ENCODE peak calls at places on chromosomes 11 and 22, in four cellular contexts. Y is suprapubic skin, S is ascending aorta, E is brain microvascular endothelial cell. L is an unnamed sample. For H3K27me3, the result is how much of the 10 kb centered on the place peaks cover.

GRCh38 chr11:64878223-64878493 is 263 bp downstream of the EHD1 start:
- DNase-seq in S (peak), E (peak), Y (no peak), L (no peak)

GRCh38 chr11:32343325-32344008 is 91.9 kb downstream of the WT1 start:
- DNase-seq in Y (no peak), S (no peak), E (no peak), L (no peak)

GRCh38 chr11:18203723-18204122 is 31.1 kb downstream of the MRGPRX4 start:
- DNase-seq in E (peak), Y (no peak), S (no peak), L (peak)

GRCh38 chr11:111632798-111633197 is 30.5 kb downstream of the SIK2 start:
- DNase-seq in S (no peak), Y (no peak), E (no peak), L (no peak)

GRCh38 chr11:8098879-8099278 is 17.9 kb downstream of the TUB start:
- DNase-seq in Y (peak), E (peak), S (no peak), L (no peak)

GRCh38 chr11:84594602-84595001 is 1032.5 kb downstream of the DLG2 start:
- DNase-seq in E (no peak), Y (no peak), S (no peak), L (no peak)

GRCh38 chr11:109036011-109036410 is 371.1 kb downstream of the DDX10 start:
- DNase-seq in E (no peak), S (no peak), Y (no peak), L (no peak)

GRCh38 chr11:420054-420910 is 5.5 kb upstream of the SIGIRR start:
- DNase-seq in Y (no peak), E (no peak), S (no peak), L (no peak)

GRCh38 chr22:20033045-20033706 is 12.3 kb downstream of the TANGO2 start:
- DNase-seq in E (no peak), Y (no peak), S (no peak), L (no peak)

GRCh38 chr11:105466582-105467228 is 143.2 kb upstream of the GRIA4 start:
- DNase-seq in E (peak), S (no peak), Y (no peak), L (peak)

GRCh38 chr11:120169981-120170698 is 32.2 kb upstream of the TRIM29 start:
- DNase-seq in E (no peak), Y (no peak), S (no peak), L (no peak)
- H3K27me3 ChIP-seq in E (under half), Y (under half), S (under half), L (half or more)

GRCh38 chr22:50182176-50183081 is 3.3 kb upstream of the TRABD start:
- DNase-seq in S (no peak), Y (no peak), E (no peak), L (no peak)

GRCh38 chr22:50184004-50184461 is 1.7 kb upstream of the TRABD start:
- DNase-seq in S (peak), Y (no peak), E (no peak), L (peak)

GRCh38 chr22:50185384-50186087 is at the start of gene TRABD:
- DNase-seq in Y (peak), E (peak), S (peak), L (peak)

GRCh38 chr22:50184541-50185383 is 951 bp upstream of the TRABD start:
- DNase-seq in E (no peak), Y (no peak), S (no peak), L (no peak)

GRCh38 chr22:50183141-50183971 is 2.4 kb upstream of the TRABD start:
- DNase-seq in E (no peak), S (no peak), Y (no peak), L (no peak)
- H3K27ac ChIP-seq in E (no peak), S (no peak), Y (no peak), L (no peak)

GRCh38 chr22:37634505-37635002 is 4.9 kb upstream of the SH3BP1 start:
- DNase-seq in S (no peak), E (no peak), Y (no peak), L (no peak)
- H3K4me3 ChIP-seq in S (peak), E (no peak), Y (peak), L (no peak)

GRCh38 chr22:36658900-36659299 is 44.7 kb downstream of the CACNG2 start:
- DNase-seq in Y (no peak), E (no peak), S (no peak), L (no peak)

GRCh38 chr22:36653316-36653715 is 50.2 kb downstream of the CACNG2 start:
- DNase-seq in E (no peak), Y (no peak), S (no peak), L (no peak)
- H3K27me3 ChIP-seq in E (under half), Y (under half), S (under half), L (under half)

GRCh38 chr22:28484662-28485061 is 195.0 kb downstream of the TTC28 start:
- DNase-seq in E (no peak), Y (no peak), S (no peak), L (no peak)
- H3K27ac ChIP-seq in E (no peak), Y (no peak), S (no peak), L (no peak)

GRCh38 chr11:2139118-2139490 is at the start of gene IGF2:
- DNase-seq in S (no peak), Y (no peak), E (no peak), L (peak)
- H3K4me3 ChIP-seq in S (peak), Y (peak), E (peak), L (peak)

GRCh38 chr11:30351061-30351460 is 28.2 kb downstream of the ARL14EP start:
- DNase-seq in E (no peak), Y (no peak), S (no peak), L (no peak)
- H3K27me3 ChIP-seq in E (under half), Y (under half), S (under half), L (under half)

DNA sequence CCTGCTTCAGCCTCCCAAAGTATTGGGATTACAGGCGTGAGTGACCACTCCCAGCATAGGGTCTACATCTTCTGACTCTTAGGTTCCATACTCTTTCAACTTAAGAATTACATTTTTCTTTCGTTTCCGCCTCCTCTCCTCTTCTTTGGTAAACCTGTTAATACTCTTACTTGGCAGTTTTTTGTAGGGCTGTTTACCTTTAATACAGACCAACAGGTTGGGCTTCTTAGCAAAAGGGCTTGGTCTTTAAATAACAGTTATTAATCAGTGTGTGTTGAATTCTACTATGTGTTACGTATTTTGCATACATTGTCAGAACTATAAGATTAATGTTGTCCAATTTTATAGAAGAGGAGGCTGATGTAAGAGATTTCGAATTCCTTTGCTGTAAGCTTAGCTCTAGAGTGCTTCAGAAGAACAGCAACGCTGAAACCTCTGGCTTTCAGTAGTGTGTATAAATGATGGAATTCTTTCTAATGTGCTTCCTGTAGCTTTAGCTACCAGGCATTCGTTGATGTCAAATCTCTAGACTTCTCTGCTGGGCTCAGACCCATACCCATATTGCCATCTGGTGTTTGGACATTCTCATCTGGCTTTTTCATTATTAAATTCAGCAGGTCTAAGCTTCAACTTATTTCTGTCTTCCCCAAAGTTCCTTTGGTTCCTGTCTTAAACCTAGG is 3.1 kb downstream of the FDX1 start:
- DNase-seq in S (no peak), E (no peak), Y (no peak), L (peak)
- H3K27ac ChIP-seq in S (no peak), E (peak), Y (no peak), L (no peak)

GRCh38 chr11:3230636-3231549 is 1.3 kb downstream of the MRGPRE start:
- DNase-seq in E (no peak), S (no peak), Y (no peak), L (no peak)

GRCh38 chr11:3231550-3231850 is 717 bp downstream of the MRGPRE start:
- DNase-seq in Y (no peak), S (no peak), E (no peak), L (no peak)

GRCh38 chr11:3229673-3230630 is 2.3 kb downstream of the MRGPRE start:
- DNase-seq in S (no peak), Y (no peak), E (no peak), L (no peak)

GRCh38 chr11:3232956-3233355 is 739 bp upstream of the MRGPRE start:
- DNase-seq in E (no peak), Y (no peak), S (no peak), L (no peak)

GRCh38 chr11:3231851-3232744 is at the start of gene MRGPRE:
- DNase-seq in E (no peak), Y (peak), S (peak), L (no peak)
- H3K4me3 ChIP-seq in E (no peak), Y (peak), S (peak), L (no peak)

GRCh38 chr22:27086080-27086479 is 428.7 kb downstream of the MIAT start:
- DNase-seq in Y (no peak), S (no peak), E (no peak), L (no peak)

GRCh38 chr22:27075028-27075678 is 417.8 kb downstream of the MIAT start:
- DNase-seq in E (no peak), Y (no peak), S (no peak), L (peak)

GRCh38 chr22:27075891-27076290 is 418.5 kb downstream of the MIAT start:
- DNase-seq in E (no peak), Y (no peak), S (no peak), L (no peak)

GRCh38 chr22:27084130-27084529 is 426.7 kb downstream of the MIAT start:
- DNase-seq in E (no peak), Y (no peak), S (no peak), L (no peak)

GRCh38 chr22:27080191-27080590 is 422.8 kb downstream of the MIAT start:
- DNase-seq in Y (no peak), S (no peak), E (no peak), L (no peak)
- H3K27me3 ChIP-seq in Y (under half), S (under half), E (under half), L (under half)

L was measured in cardiac muscle cell.